ENCODE peak calls at places on chromosomes 5 and 9, in ten cellular contexts. F is right atrium auricular region, R is GM23248, Z is fibroblast of lung, N is adrenal gland, T is SJSA1, M is psoas muscle, P is IMR-90, J is Panc1, U is esophagus squamous epithelium. E is an unnamed sample. For H3K36me3, the result is how much of the 10 kb centered on the place peaks cover.

GRCh38 chr9:130240410-130241197 is 25.0 kb upstream of the HMCN2 start:
- DNase-seq in T (peak), P (peak), J (no peak), N (peak), F (no peak), Z (peak), M (no peak), U (no peak), R (peak), E (peak)

GRCh38 chr5:14920121-14920520 is 48.5 kb upstream of the ANKH start:
- DNase-seq in J (no peak), P (peak), R (peak), N (no peak), Z (no peak), T (peak), U (no peak), F (no peak), M (no peak), E (no peak)

GRCh38 chr5:12795333-12795663 is 891.1 kb upstream of the CTNND2 start:
- DNase-seq in T (no peak), N (no peak), F (no peak), Z (no peak), M (no peak), J (no peak), U (no peak), P (no peak), R (no peak), E (no peak)

GRCh38 chr5:2750026-2750757 is 1.3 kb downstream of the IRX2 start:
- DNase-seq in R (peak), Z (no peak), P (no peak), T (peak), F (peak), J (no peak), U (no peak), M (no peak), N (no peak), E (no peak)

GRCh38 chr5:147902606-147903115 is 3.7 kb downstream of the C5orf46 start:
- DNase-seq in U (no peak), T (no peak), Z (no peak), J (no peak), R (no peak), P (peak), M (no peak), N (no peak), F (no peak), E (no peak)

GRCh38 chr5:158483202-158483870 is 616.4 kb downstream of the EBF1 start:
- DNase-seq in F (no peak), U (no peak), R (no peak), J (no peak), P (no peak), Z (no peak), M (no peak), T (no peak), N (no peak), E (no peak)

GRCh38 chr5:1505506-1506241 is 18.1 kb downstream of the LPCAT1 start:
- DNase-seq in T (no peak), M (peak), U (no peak), R (no peak), P (no peak), J (no peak), F (no peak), N (no peak), Z (no peak), E (no peak)

GRCh38 chr9:95923794-95924193 is 48.3 kb downstream of the ERCC6L2 start:
- DNase-seq in U (no peak), P (no peak), N (peak), F (no peak), T (no peak), Z (no peak), R (no peak), M (no peak), J (no peak), E (no peak)

GRCh38 chr9:121744002-121744686 is 92.7 kb downstream of the DAB2IP start:
- DNase-seq in U (no peak), F (peak), M (peak), R (peak), J (no peak), T (peak), N (peak), P (peak), Z (peak), E (peak)

GRCh38 chr5:55582256-55582655 is 47.5 kb upstream of the PLPP1 start:
- DNase-seq in U (no peak), M (no peak), F (no peak), P (no peak), R (no peak), T (no peak), J (no peak), Z (no peak), N (no peak), E (no peak)

GRCh38 chr5:136667789-136668188 is 302.4 kb upstream of the TRPC7 start:
- DNase-seq in R (no peak), F (no peak), N (no peak), U (no peak), T (no peak), M (no peak), P (no peak), Z (no peak), J (no peak), E (no peak)

GRCh38 chr5:73692166-73692640 is 66.2 kb downstream of the ARHGEF28 start:
- DNase-seq in N (no peak), Z (peak), F (no peak), M (no peak), P (peak), T (peak), R (peak), J (no peak), U (no peak), E (no peak)

GRCh38 chr5:80871541-80871961 is 88.6 kb upstream of the RASGRF2 start:
- DNase-seq in Z (peak), M (no peak), N (no peak), R (peak), U (no peak), P (peak), J (peak), F (no peak), T (peak), E (no peak)

GRCh38 chr9:125784286-125785049 is 37.3 kb downstream of the PBX3 start:
- DNase-seq in M (no peak), N (no peak), T (peak), R (peak), Z (no peak), P (peak), F (no peak), J (no peak), U (no peak), E (no peak)

GRCh38 chr9:111728143-111728542 is 66.6 kb downstream of the SHOC1 start:
- DNase-seq in T (no peak), M (no peak), N (no peak), Z (no peak), R (no peak), F (no peak), P (peak), U (no peak), J (no peak), E (no peak)

GRCh38 chr5:96257904-96258303 is 175.1 kb downstream of the PCSK1 start:
- DNase-seq in R (peak), U (no peak), M (no peak), J (no peak), T (peak), Z (peak), N (no peak), P (peak), F (no peak), E (no peak)

GRCh38 chr5:135724475-135725065 is 109.9 kb upstream of the SLC25A48 start:
- DNase-seq in F (no peak), M (no peak), Z (no peak), R (no peak), P (no peak), U (no peak), T (no peak), J (no peak), N (no peak), E (no peak)

GRCh38 chr9:69760278-69760610 is 433 bp upstream of the PTAR1 start:
- DNase-seq in M (no peak), Z (no peak), J (no peak), F (no peak), U (no peak), P (no peak), R (no peak), T (no peak), N (no peak), E (no peak)

GRCh38 chr5:53983568-53984465 is 326.6 kb downstream of the ARL15 start:
- DNase-seq in R (peak), M (no peak), Z (peak), F (no peak), N (no peak), J (no peak), P (peak), U (no peak), T (no peak), E (no peak)

GRCh38 chr9:76519027-76519835 is 60.2 kb downstream of the GCNT1 start:
- DNase-seq in P (no peak), J (no peak), F (no peak), Z (no peak), T (no peak), U (no peak), R (no peak), N (no peak), M (no peak), E (no peak)

GRCh38 chr9:76516871-76517270 is 57.9 kb downstream of the GCNT1 start:
- DNase-seq in F (no peak), J (no peak), N (no peak), U (no peak), T (no peak), M (no peak), R (no peak), Z (no peak), P (no peak), E (no peak)

GRCh38 chr9:76521244-76521673 is 62.3 kb downstream of the GCNT1 start:
- DNase-seq in F (no peak), N (no peak), R (no peak), U (no peak), J (no peak), P (no peak), T (no peak), Z (no peak), M (no peak), E (no peak)

GRCh38 chr9:76512826-76513225 is 53.8 kb downstream of the GCNT1 start:
- DNase-seq in N (no peak), M (no peak), Z (peak), T (peak), U (no peak), P (peak), R (peak), F (no peak), J (no peak), E (no peak)

DNA sequence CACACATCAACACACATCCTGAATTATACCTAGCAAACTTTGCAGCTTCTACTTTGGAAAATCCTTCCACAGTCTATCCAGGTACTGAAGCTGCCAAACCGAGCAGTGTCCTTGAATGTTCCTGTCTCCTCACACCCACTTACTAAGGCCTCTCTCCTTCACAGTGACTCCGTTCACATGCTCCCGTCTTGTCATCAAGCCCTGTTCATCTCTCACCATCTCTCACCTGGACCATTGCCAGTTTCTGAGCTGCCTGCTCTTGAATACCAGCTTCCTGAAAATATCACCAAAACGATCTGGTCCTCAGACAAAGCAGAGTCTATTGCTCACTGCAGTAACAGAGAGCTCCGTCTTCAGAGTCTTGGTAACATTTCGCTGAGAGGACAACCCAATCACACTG is 57.4 kb downstream of the GCNT1 start:
- DNase-seq in F (no peak), U (no peak), Z (peak), N (no peak), P (peak), T (no peak), M (no peak), J (no peak), R (no peak), E (no peak)
- H3K36me3 ChIP-seq in F (under half), U (under half), Z (under half), N (under half), P (under half), T (under half), M (under half), J (under half), R (under half), E (under half)

GRCh38 chr5:132183723-132184122 is 43.9 kb downstream of the P4HA2 start:
- DNase-seq in T (no peak), N (no peak), J (no peak), R (peak), F (no peak), P (peak), Z (no peak), M (no peak), U (no peak), E (no peak)

GRCh38 chr5:132179410-132179809 is 48.2 kb downstream of the P4HA2 start:
- DNase-seq in N (no peak), T (no peak), U (no peak), F (no peak), J (no peak), Z (no peak), P (no peak), M (no peak), R (no peak), E (no peak)

GRCh38 chr5:132182366-132183040 is 45.1 kb downstream of the P4HA2 start:
- DNase-seq in R (peak), N (no peak), P (no peak), U (no peak), T (no peak), J (no peak), M (no peak), F (no peak), Z (no peak), E (no peak)

GRCh38 chr5:132180134-132180745 is 47.4 kb downstream of the P4HA2 start:
- DNase-seq in T (peak), F (no peak), U (no peak), M (no peak), P (peak), N (no peak), J (peak), Z (peak), R (peak), E (no peak)

DNA sequence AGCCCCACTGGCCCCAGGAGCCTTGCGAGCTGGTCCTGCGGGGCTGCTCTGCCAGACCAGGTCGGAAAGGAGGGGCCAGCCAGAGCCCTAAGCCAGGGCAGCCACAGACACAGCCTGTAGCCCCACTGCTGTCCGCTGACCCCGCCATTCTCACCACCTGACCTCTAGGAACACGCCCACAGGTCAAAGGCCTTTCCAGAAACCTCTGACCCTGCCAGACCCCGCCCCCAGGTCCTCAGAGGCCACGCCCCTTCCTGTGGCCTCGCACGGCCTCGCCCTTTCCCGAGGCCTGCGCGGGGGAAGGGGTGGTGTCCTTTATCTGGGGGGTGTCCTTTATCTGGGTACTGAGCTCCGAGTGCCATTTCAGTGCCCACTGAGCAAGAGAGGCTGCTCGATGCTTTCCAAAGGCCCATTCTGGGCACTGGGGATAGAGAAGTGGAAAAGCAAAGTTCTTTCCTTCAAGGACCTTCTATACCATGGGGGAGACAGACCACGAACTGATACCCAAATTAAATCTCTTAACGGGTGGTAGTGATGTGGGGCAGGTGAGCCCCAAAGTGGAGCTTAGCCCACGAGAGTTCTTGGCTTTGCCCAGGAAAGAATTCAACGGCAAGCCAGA is 46.5 kb downstream of the P4HA2 start:
- DNase-seq in N (no peak), T (no peak), J (no peak), M (peak), U (no peak), P (no peak), R (no peak), Z (no peak), F (no peak), E (no peak)
- H3K4me3 ChIP-seq in N (no peak), T (no peak), J (no peak), M (no peak), U (no peak), P (no peak), R (no peak), Z (no peak), F (no peak), E (no peak)

DNA sequence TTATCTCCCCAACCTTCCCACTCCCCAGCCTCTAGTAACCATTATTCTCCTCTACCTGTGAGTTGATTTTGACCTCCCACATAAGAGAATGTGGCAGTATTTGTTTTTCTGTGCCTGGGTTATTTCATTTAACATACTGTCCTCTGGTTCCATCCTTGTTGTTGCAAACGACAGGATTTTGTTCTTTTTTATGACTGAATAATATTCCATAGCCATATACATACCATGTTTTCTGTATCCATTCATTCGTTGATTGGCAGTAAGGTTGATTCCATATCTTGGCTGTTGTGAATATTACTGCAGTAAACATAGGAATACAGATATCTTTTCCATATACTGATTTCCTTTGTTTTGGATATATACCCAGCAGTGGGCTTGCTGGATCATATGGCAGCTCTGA is 20.8 kb downstream of the GPBP1 start:
- DNase-seq in P (no peak), U (no peak), R (no peak), N (no peak), J (no peak), T (no peak), M (no peak), Z (no peak), F (no peak), E (no peak)
- H3K36me3 ChIP-seq in P (under half), U (under half), R (under half), N (under half), J (under half), T (under half), M (under half), Z (under half), F (under half), E (under half)

DNA sequence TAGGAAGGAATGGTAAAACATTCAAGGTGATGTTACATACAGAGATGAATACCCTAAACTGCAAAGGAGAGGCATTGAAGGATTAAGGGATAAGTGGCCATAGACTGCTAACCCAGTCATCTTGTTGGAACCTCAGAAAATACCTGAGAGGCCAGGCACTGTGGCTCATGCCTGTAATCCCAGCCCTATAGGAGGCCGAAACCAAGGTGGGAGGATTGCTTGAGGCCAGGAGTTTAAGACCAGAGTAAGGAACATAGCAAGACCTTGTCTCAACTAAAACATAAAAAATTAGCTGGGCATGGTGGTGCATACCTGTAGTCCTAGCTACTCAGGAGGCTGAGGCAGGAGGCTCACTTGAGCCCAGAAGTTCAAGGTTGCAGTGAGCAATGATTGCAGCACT is 10.9 kb downstream of the ECM2 start:
- DNase-seq in U (no peak), Z (no peak), J (no peak), P (no peak), F (no peak), M (no peak), N (no peak), T (no peak), R (no peak), E (no peak)
- H3K4me3 ChIP-seq in U (no peak), Z (no peak), J (no peak), P (no peak), F (no peak), M (no peak), N (no peak), T (no peak), R (no peak), E (no peak)

DNA sequence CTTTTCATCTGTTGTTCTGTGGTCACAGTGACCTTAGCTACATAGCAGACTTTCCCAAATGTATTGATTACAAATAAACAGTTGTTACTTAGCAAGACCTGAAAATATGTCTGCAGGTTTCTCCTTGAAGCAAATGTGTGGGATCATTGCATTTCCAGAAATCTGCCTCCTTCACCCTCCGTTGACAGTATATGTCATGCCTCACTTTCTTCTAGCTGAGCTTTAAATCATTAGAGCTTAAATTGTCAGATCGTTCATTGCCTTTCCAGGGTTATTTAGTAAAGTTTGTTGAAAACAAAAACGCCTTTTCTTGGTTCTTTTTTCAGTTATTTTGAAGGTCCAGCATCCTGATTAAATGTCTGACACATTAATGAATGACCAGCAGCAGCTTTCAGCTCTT is 2.3 kb upstream of the MAML1 start:
- DNase-seq in N (no peak), Z (no peak), P (no peak), F (no peak), U (no peak), M (no peak), J (no peak), R (no peak), T (no peak), E (no peak)
- H3K36me3 ChIP-seq in N (under half), Z (under half), P (under half), F (half or more), U (under half), M (half or more), J (under half), R (half or more), T (half or more), E (half or more)

DNA sequence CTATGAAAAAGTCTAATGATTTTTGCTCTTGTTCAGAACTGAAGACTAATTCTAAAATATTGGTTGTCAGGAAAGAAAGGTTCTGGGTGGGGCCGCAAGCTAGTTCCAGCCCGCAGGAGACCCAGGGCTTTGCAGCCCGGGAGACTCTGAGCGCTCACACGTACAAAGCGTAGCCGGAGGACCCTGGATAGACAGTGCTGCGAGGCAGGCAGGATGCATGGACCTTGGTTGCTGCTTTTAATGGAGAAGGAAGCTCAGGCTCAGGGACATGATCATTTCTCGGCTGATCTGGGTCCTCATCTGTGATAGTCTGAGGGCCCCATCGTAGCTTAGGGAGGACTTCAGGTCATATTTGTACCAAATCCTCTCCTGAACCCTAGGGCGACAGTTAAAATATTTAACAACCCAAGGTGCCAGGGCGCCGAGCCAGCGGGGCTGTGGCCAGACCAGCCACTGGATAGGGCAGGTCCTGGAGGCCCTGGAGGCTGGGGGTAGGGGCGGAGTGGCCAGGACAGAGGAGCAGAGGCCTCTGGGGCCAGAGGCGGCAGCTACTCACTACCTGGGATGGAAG is 70.1 kb upstream of the UNC5A start:
- DNase-seq in P (no peak), U (no peak), J (no peak), Z (no peak), N (no peak), R (no peak), M (no peak), F (no peak), T (no peak), E (no peak)
- H3K4me3 ChIP-seq in P (no peak), U (no peak), J (no peak), Z (no peak), N (no peak), R (no peak), M (no peak), F (no peak), T (no peak), E (no peak)

E was measured in left ventricle myocardium inferior.